ENCODE peak calls at places on chromosomes 12 and 14, in five cellular contexts. B is HEK293T; I is Right ventricle myocardium superior; Y is NCI-H748 treated with DMSO at 0.1 percent for 48 hours; M is stimulated activated CD4-positive, alpha-beta T cell treated with anti-CD3 and anti-CD28 coated beads, Interleukin-12 subunit alpha, Interleukin-12 subunit beta, amount 100 ng/mL, for 4 hours. D is an unnamed sample.

GRCh38 chr12:32118806-32119205 is 12.2 kb downstream of the BICD1 start:
- DNase-seq in I (no peak), B (no peak), M (no peak), Y (no peak), D (no peak)

GRCh38 chr14:90235179-90235976 is 21.0 kb upstream of the PSMC1 start:
- DNase-seq in M (peak), Y (peak), B (peak), I (peak), D (peak)

GRCh38 chr12:3204143-3204542 is 127.0 kb downstream of the TSPAN9 start:
- DNase-seq in M (no peak), I (no peak), Y (no peak), B (no peak), D (no peak)

GRCh38 chr12:120339256-120339655 is 11.7 kb upstream of the PLA2G1B start:
- DNase-seq in I (no peak), Y (no peak), M (no peak), B (no peak), D (no peak)

GRCh38 chr12:26810330-26810729 is 22.7 kb downstream of the ITPR2 start:
- DNase-seq in I (peak), B (no peak), Y (no peak), M (no peak), D (peak)

GRCh38 chr12:85191-85666 is 18.7 kb downstream of the IQSEC3 start:
- DNase-seq in I (no peak), B (no peak), M (no peak), Y (no peak), D (no peak)

GRCh38 chr12:49894754-49895153 is 8.9 kb downstream of the FAIM2 start:
- DNase-seq in I (no peak), B (no peak), Y (no peak), M (no peak), D (no peak)

GRCh38 chr14:76781648-76782051 is 20.4 kb downstream of the VASH1 start:
- DNase-seq in Y (no peak), I (no peak), M (no peak), B (no peak), D (no peak)

GRCh38 chr12:82696543-82696942 is 9.8 kb downstream of the TMTC2 start:
- DNase-seq in Y (no peak), M (no peak), B (no peak), I (no peak), D (peak)

GRCh38 chr14:95255487-95255886 is 64.2 kb downstream of the CLMN start:
- DNase-seq in I (no peak), B (peak), M (no peak), Y (peak), D (peak)

GRCh38 chr12:99435095-99435791 is 212.3 kb upstream of the GARIN6 start:
- DNase-seq in B (no peak), I (no peak), Y (no peak), M (no peak), D (no peak)

GRCh38 chr14:71054706-71055105 is 147.4 kb downstream of the PCNX1 start:
- DNase-seq in Y (no peak), B (no peak), I (no peak), M (no peak), D (no peak)

GRCh38 chr14:49961270-49962222 is 68.7 kb downstream of the ARF6 start:
- DNase-seq in I (no peak), Y (no peak), B (no peak), M (no peak), D (no peak)

GRCh38 chr12:68106160-68106559 is 53.4 kb downstream of the IFNG start:
- DNase-seq in I (no peak), M (no peak), B (no peak), Y (no peak), D (peak)